ENCODE peak calls at places on chromosomes 5 and 9, in ten cellular contexts. S is OCI-LY7; W is HCT116; I is Peyer's patch; O is breast epithelium; V is IMR-90; A is mammary epithelial cell; L is CD8-positive, alpha-beta memory T cell; D is A549; N is cardiac muscle cell. F is an unnamed sample.
A peak's percentile ranks its signal among the peaks of the same experiment; 100 is the strongest.

GRCh38 chr5:121693864-121694263 is 157.8 kb upstream of the FTMT start:
- DNase-seq in I (no peak), O (no peak), S (no peak), A (peak; percentile 42), V (no peak), N (peak; percentile 13), W (no peak), L (no peak), D (no peak), F (no peak)

GRCh38 chr5:59813761-59814562 is 79.6 kb downstream of the PDE4D start:
- DNase-seq in O (no peak), D (peak; percentile 51), W (peak; percentile 51), A (peak; percentile 56), V (peak; percentile 67), L (no peak), S (peak; percentile 61), I (no peak), N (peak; percentile 83), F (peak; percentile 84)

GRCh38 chr9:95350266-95350665 is 32.8 kb upstream of the FANCC start:
- DNase-seq in O (no peak), I (no peak), S (no peak), V (no peak), D (no peak), N (no peak), W (no peak), L (no peak), A (no peak), F (no peak)

GRCh38 chr9:100277166-100277979 is 75.4 kb downstream of the TEX10 start:
- DNase-seq in L (no peak), V (peak; percentile 61), A (peak; percentile 27), N (peak; percentile 34), W (no peak), I (no peak), D (no peak), O (no peak), S (no peak), F (no peak)

GRCh38 chr5:140329739-140330481 is 16.5 kb downstream of the HBEGF start:
- DNase-seq in I (no peak), L (no peak), N (no peak), W (no peak), A (no peak), S (no peak), O (no peak), V (no peak), D (no peak), F (no peak)

GRCh38 chr5:10892135-10892910 is 131.3 kb upstream of the DAP start:
- DNase-seq in A (peak; percentile 39), O (no peak), N (no peak), V (no peak), I (no peak), S (no peak), D (no peak), L (no peak), W (no peak), F (no peak)

GRCh38 chr9:78131969-78132687 is 100.5 kb upstream of the GNAQ start:
- DNase-seq in I (no peak), O (no peak), L (no peak), S (no peak), N (no peak), V (no peak), A (peak; percentile 49), W (no peak), D (no peak), F (no peak)

GRCh38 chr5:93578813-93579560 is 2.0 kb downstream of the NR2F1-AS1 start:
- DNase-seq in N (peak; percentile 85), I (no peak), L (no peak), V (peak; percentile 72), O (no peak), W (no peak), A (no peak), S (no peak), D (no peak), F (no peak)

GRCh38 chr5:180127682-180128670 is 56.4 kb upstream of the RNF130 start:
- DNase-seq in S (no peak), W (no peak), V (no peak), A (no peak), I (peak; percentile 8), O (peak; percentile 14), N (no peak), L (no peak), D (no peak), F (no peak)

GRCh38 chr9:114279693-114280092 is 43.2 kb upstream of the ORM1 start:
- DNase-seq in N (no peak), L (no peak), W (no peak), A (no peak), I (no peak), D (no peak), O (no peak), V (no peak), S (no peak), F (no peak)

GRCh38 chr9:122346478-122347347 is 24.1 kb upstream of the PTGS1 start:
- DNase-seq in A (no peak), S (no peak), W (no peak), N (peak; percentile 53), V (no peak), L (no peak), O (peak; percentile 22), I (no peak), D (peak; percentile 16), F (peak; percentile 64)
- H3K9me3 ChIP-seq in A (no peaks in the 10 kb centered on the region), S (no peaks in the 10 kb centered on the region), W (no peaks in the 10 kb centered on the region), N (no peaks in the 10 kb centered on the region), V (no peaks in the 10 kb centered on the region), L (no peaks in the 10 kb centered on the region), O (no peaks in the 10 kb centered on the region), I (no peaks in the 10 kb centered on the region), D (no peaks in the 10 kb centered on the region), F (no peaks in the 10 kb centered on the region)

GRCh38 chr5:56367752-56368151 is 134.6 kb upstream of the ANKRD55 start:
- DNase-seq in I (no peak), S (no peak), O (no peak), D (no peak), W (no peak), V (no peak), N (no peak), L (no peak), A (no peak), F (no peak)
- H3K9me3 ChIP-seq in I (no peaks in the 10 kb centered on the region), S (no peaks in the 10 kb centered on the region), O (no peaks in the 10 kb centered on the region), D (no peaks in the 10 kb centered on the region), W (no peaks in the 10 kb centered on the region), V (no peaks in the 10 kb centered on the region), N (no peaks in the 10 kb centered on the region), L (no peaks in the 10 kb centered on the region), A (no peaks in the 10 kb centered on the region), F (no peaks in the 10 kb centered on the region)

GRCh38 chr5:178774866-178775539 is 44.5 kb upstream of the ZNF354A start:
- DNase-seq in V (no peak), W (no peak), N (no peak), O (no peak), I (no peak), L (no peak), A (no peak), S (no peak), D (no peak), F (no peak)
- H3K9me3 ChIP-seq in V (peaks cover 46% of the 10 kb centered on the region), W (no peaks in the 10 kb centered on the region), N (no peaks in the 10 kb centered on the region), O (no peaks in the 10 kb centered on the region), I (no peaks in the 10 kb centered on the region), L (no peaks in the 10 kb centered on the region), A (peaks cover 14% of the 10 kb centered on the region), S (no peaks in the 10 kb centered on the region), D (peaks cover 14% of the 10 kb centered on the region), F (no peaks in the 10 kb centered on the region)

GRCh38 chr9:120650352-120650751 is 63.9 kb downstream of the MEGF9 start:
- DNase-seq in V (no peak), D (no peak), O (no peak), S (no peak), W (no peak), I (no peak), N (peak; percentile 71), A (peak; percentile 60), L (no peak), F (no peak)

GRCh38 chr9:120652902-120653301 is 61.4 kb downstream of the MEGF9 start:
- DNase-seq in N (no peak), S (no peak), I (no peak), D (no peak), W (no peak), A (no peak), O (no peak), V (no peak), L (no peak), F (no peak)

GRCh38 chr9:120655005-120655622 is 59.2 kb downstream of the MEGF9 start:
- DNase-seq in D (no peak), N (peak; percentile 11), O (no peak), A (peak; percentile 73), S (no peak), V (peak; percentile 70), L (no peak), W (no peak), I (no peak), F (no peak)

GRCh38 chr9:120653762-120654161 is 60.5 kb downstream of the MEGF9 start:
- DNase-seq in I (no peak), W (no peak), N (no peak), V (no peak), D (no peak), A (no peak), O (no peak), L (no peak), S (no peak), F (no peak)

GRCh38 chr9:120654278-120654677 is 60.0 kb downstream of the MEGF9 start:
- DNase-seq in O (no peak), N (no peak), A (peak; percentile 31), D (no peak), S (no peak), V (peak; percentile 2), L (no peak), W (no peak), I (no peak), F (no peak)
- H3K9me3 ChIP-seq in O (no peaks in the 10 kb centered on the region), N (no peaks in the 10 kb centered on the region), A (no peaks in the 10 kb centered on the region), D (no peaks in the 10 kb centered on the region), S (no peaks in the 10 kb centered on the region), V (no peaks in the 10 kb centered on the region), L (no peaks in the 10 kb centered on the region), W (no peaks in the 10 kb centered on the region), I (no peaks in the 10 kb centered on the region), F (no peaks in the 10 kb centered on the region)

GRCh38 chr5:141431286-141431685 is 979 bp downstream of the PCDHGA12 start:
- DNase-seq in V (no peak), W (no peak), N (peak; percentile 67), O (no peak), D (no peak), I (no peak), S (no peak), A (no peak), L (no peak), F (no peak)
- H3K9me3 ChIP-seq in V (peaks cover 36% of the 10 kb centered on the region), W (peaks cover 8% of the 10 kb centered on the region), N (peaks cover 5% of the 10 kb centered on the region), O (peaks cover 86% of the 10 kb centered on the region), D (peaks cover 59% of the 10 kb centered on the region), I (peaks cover 3% of the 10 kb centered on the region), S (no peaks in the 10 kb centered on the region), A (peaks cover 39% of the 10 kb centered on the region), L (peaks cover 9% of the 10 kb centered on the region), F (peaks cover 13% of the 10 kb centered on the region)

GRCh38 chr9:107809859-107810492 is 320.4 kb upstream of the KLF4 start:
- DNase-seq in O (no peak), W (no peak), D (no peak), N (peak; percentile 65), I (no peak), L (no peak), S (no peak), V (peak; percentile 68), A (peak; percentile 88), F (no peak)
- H3K9me3 ChIP-seq in O (no peaks in the 10 kb centered on the region), W (no peaks in the 10 kb centered on the region), D (no peaks in the 10 kb centered on the region), N (no peaks in the 10 kb centered on the region), I (no peaks in the 10 kb centered on the region), L (no peaks in the 10 kb centered on the region), S (no peaks in the 10 kb centered on the region), V (no peaks in the 10 kb centered on the region), A (no peaks in the 10 kb centered on the region), F (no peaks in the 10 kb centered on the region)

F was measured in Karpas-422.